ENCODE peak calls at places on chromosome 1, in four cellular contexts. K, W, Q and G are unnamed samples.
A peak's percentile ranks its signal among the peaks of the same experiment; 100 is the strongest.

GRCh38 chr1:220139966-220140365 is 46.0 kb downstream of the IARS2 start:
- DNase-seq in K (no peak), W (no peak), Q (no peak), G (no peak)

GRCh38 chr1:42319871-42320484 is 15.1 kb downstream of the FOXJ3 start:
- DNase-seq in Q (no peak), K (no peak), W (no peak), G (no peak)

GRCh38 chr1:67787746-67788145 is 45.5 kb downstream of the GNG12 start:
- DNase-seq in W (no peak), Q (no peak), K (no peak), G (no peak)

GRCh38 chr1:2590233-2591141 is 3.9 kb downstream of the PRXL2B start:
- DNase-seq in K (no peak), W (peak; percentile 78), Q (no peak), G (no peak)

GRCh38 chr1:47703981-47704596 is 266.2 kb downstream of the FOXD2 start:
- DNase-seq in K (no peak), W (no peak), Q (no peak), G (no peak)

GRCh38 chr1:119038363-119038762 is 50.2 kb upstream of the TBX15 start:
- DNase-seq in Q (no peak), K (no peak), W (no peak), G (no peak)

GRCh38 chr1:230113605-230114241 is 46.7 kb downstream of the GALNT2 start:
- DNase-seq in Q (no peak), K (no peak), W (no peak), G (no peak)

GRCh38 chr1:103250441-103250861 is 142.1 kb upstream of the COL11A1 start:
- DNase-seq in Q (no peak), W (no peak), K (no peak), G (no peak)

GRCh38 chr1:165645654-165646366 is 14.8 kb downstream of the MGST3 start:
- DNase-seq in W (no peak), K (no peak), Q (no peak), G (no peak)

GRCh38 chr1:109764561-109765482 is 1.1 kb upstream of the EPS8L3 start:
- DNase-seq in K (no peak), W (peak; percentile 39), Q (no peak), G (no peak)

GRCh38 chr1:22379566-22379965 is 72.1 kb upstream of the ZBTB40 start:
- DNase-seq in W (no peak), K (no peak), Q (no peak), G (no peak)

GRCh38 chr1:41776896-41777431 is 141.8 kb downstream of the HIVEP3 start:
- DNase-seq in Q (no peak), W (no peak), K (no peak), G (no peak)

GRCh38 chr1:180252638-180253536 is 22.8 kb downstream of the LHX4 start:
- DNase-seq in W (peak; percentile 93), Q (peak; percentile 84), K (peak; percentile 82), G (peak; percentile 80)

GRCh38 chr1:27306892-27307850 is 14.8 kb upstream of the TMEM222 start:
- DNase-seq in W (no peak), Q (no peak), K (no peak), G (no peak)

GRCh38 chr1:90396917-90397316 is 320.2 kb downstream of the BARHL2 start:
- DNase-seq in K (no peak), W (no peak), Q (no peak), G (no peak)

GRCh38 chr1:216422821-216423529 is at the start of gene USH2A:
- DNase-seq in Q (no peak), K (no peak), W (no peak), G (no peak)

GRCh38 chr1:224080082-224080774 is 33.7 kb upstream of the FBXO28 start:
- DNase-seq in W (no peak), Q (no peak), K (no peak), G (no peak)

GRCh38 chr1:118223426-118223825 is 38.4 kb upstream of the SPAG17 start:
- DNase-seq in K (no peak), Q (no peak), W (no peak), G (no peak)